ENCODE peak calls at places on chromosomes 11 and 22, in seven cellular contexts. K is IMR-90, D is H9, L is neuronal stem cell, R is mesenchymal stem cell, V is H1, H is mesendoderm. P is an unnamed sample.
A peak's percentile ranks its signal among the peaks of the same experiment; 100 is the strongest.

GRCh38 chr11:34583818-34584217 is 37.1 kb upstream of the EHF start:
- DNase-seq in K (no peak), L (no peak), H (no peak), R (no peak), V (no peak), D (no peak), P (no peak)

GRCh38 chr22:21917206-21917958 is 35.3 kb downstream of the PPM1F start:
- DNase-seq in D (no peak), K (no peak), V (no peak), L (no peak), H (peak; percentile 45), R (no peak), P (peak; percentile 3)

GRCh38 chr11:45518096-45518852 is 147.1 kb downstream of the CHST1 start:
- DNase-seq in H (peak; percentile 82), R (no peak), D (peak; percentile 90), K (no peak), V (no peak), L (peak; percentile 6), P (no peak)

GRCh38 chr22:18973264-18974031 is 37.4 kb upstream of the PRODH start:
- DNase-seq in H (no peak), K (no peak), L (no peak), R (no peak), V (no peak), D (no peak), P (no peak)

GRCh38 chr11:119085523-119085878 is 820 bp downstream of the HMBS start:
- DNase-seq in V (no peak), H (no peak), R (no peak), L (no peak), D (no peak), K (no peak), P (no peak)

GRCh38 chr11:90234977-90235376 is 12.1 kb upstream of the CHORDC1 start:
- DNase-seq in L (no peak), H (no peak), V (no peak), D (no peak), R (no peak), K (no peak), P (no peak)

GRCh38 chr11:126337472-126338241 is 17.8 kb upstream of the ST3GAL4 start:
- DNase-seq in K (no peak), H (no peak), D (no peak), V (no peak), R (no peak), L (no peak), P (no peak)

GRCh38 chr22:29715240-29715639 is 4.6 kb upstream of the CABP7 start:
- DNase-seq in V (no peak), R (no peak), L (no peak), K (no peak), D (no peak), H (no peak), P (no peak)

GRCh38 chr22:32808038-32808445 is 6.5 kb downstream of the TIMP3 start:
- DNase-seq in R (no peak), V (no peak), L (no peak), D (no peak), K (no peak), H (no peak), P (no peak)

GRCh38 chr11:76205252-76206076 is 838 bp downstream of the WNT11 start:
- DNase-seq in L (no peak), H (peak; percentile 60), K (no peak), V (no peak), R (no peak), D (no peak), P (no peak)

GRCh38 chr11:134449713-134450112 is 37.7 kb upstream of the B3GAT1 start:
- DNase-seq in K (no peak), V (peak; percentile 46), H (peak; percentile 64), D (peak; percentile 76), L (no peak), R (no peak), P (no peak)

GRCh38 chr11:69495441-69496201 is 14.2 kb downstream of the LINC01488 start:
- DNase-seq in R (no peak), H (no peak), L (no peak), D (no peak), K (no peak), V (no peak), P (no peak)

GRCh38 chr11:114368918-114369680 is 31.2 kb downstream of the C11orf71 start:
- DNase-seq in L (no peak), V (no peak), K (no peak), D (no peak), H (no peak), R (no peak), P (peak; percentile 59)

GRCh38 chr11:113329725-113330124 is 15.3 kb downstream of the TTC12 start:
- DNase-seq in K (no peak), H (no peak), V (no peak), L (no peak), D (no peak), R (no peak), P (no peak)

GRCh38 chr22:36875741-36876140 is 14.9 kb downstream of the NCF4 start:
- DNase-seq in H (no peak), L (no peak), K (no peak), R (no peak), D (no peak), V (no peak), P (no peak)

GRCh38 chr22:20751185-20751851 is 22.6 kb upstream of the SERPIND1 start:
- DNase-seq in V (no peak), L (no peak), D (peak; percentile 69), K (no peak), R (peak; percentile 1), H (peak; percentile 71), P (no peak)

GRCh38 chr11:8309862-8310261 is 46.2 kb upstream of the LMO1 start:
- DNase-seq in L (no peak), D (no peak), K (no peak), H (no peak), V (no peak), R (no peak), P (no peak)

GRCh38 chr11:117443269-117444186 is 115.9 kb downstream of the CEP164 start:
- DNase-seq in L (peak; percentile 59), V (peak; percentile 27), D (peak; percentile 86), H (peak; percentile 82), R (peak; percentile 18), K (peak; percentile 30), P (peak; percentile 74)

GRCh38 chr22:30919973-30920372 is 48.6 kb downstream of the MORC2 start:
- DNase-seq in V (no peak), K (no peak), D (no peak), R (no peak), L (no peak), H (no peak), P (no peak)

GRCh38 chr11:9656864-9657263 is 7.0 kb upstream of the SWAP70 start:
- DNase-seq in R (no peak), L (no peak), D (no peak), H (no peak), V (no peak), K (no peak), P (no peak)

GRCh38 chr11:131195801-131196517 is 174.5 kb upstream of the NTM start:
- DNase-seq in L (no peak), H (no peak), K (peak; percentile 25), R (no peak), V (no peak), D (no peak), P (no peak)

GRCh38 chr11:3088806-3089205 is 31.6 kb upstream of the CARS1 start:
- DNase-seq in H (no peak), R (no peak), K (no peak), V (no peak), L (no peak), D (no peak), P (no peak)

GRCh38 chr11:70522613-70523311 is 124.4 kb downstream of the CTTN start:
- DNase-seq in L (peak; percentile 24), D (peak; percentile 35), R (no peak), K (no peak), H (no peak), V (no peak), P (peak; percentile 41)

GRCh38 chr11:124108158-124108557 is 7.1 kb upstream of the VWA5A start:
- DNase-seq in D (peak; percentile 38), R (peak; percentile 43), H (peak; percentile 80), L (no peak), K (peak; percentile 15), V (no peak), P (peak; percentile 19)

GRCh38 chr11:60921259-60921658 is 3.0 kb upstream of the TMEM132A start:
- DNase-seq in K (no peak), L (no peak), D (no peak), R (no peak), V (no peak), H (no peak), P (no peak)
- H4K8ac ChIP-seq in K (no peak overlapping the region), L (no peak overlapping the region), D (no peak overlapping the region), R (no peak overlapping the region), V (no peak overlapping the region), H (no peak overlapping the region), P (no peak overlapping the region)

GRCh38 chr11:36432093-36432469 is 78.0 kb downstream of the TRAF6 start:
- DNase-seq in D (no peak), L (no peak), V (no peak), H (no peak), R (no peak), K (no peak), P (no peak)
- H4K8ac ChIP-seq in D (no peak overlapping the region), L (no peak overlapping the region), V (no peak overlapping the region), H (no peak overlapping the region), R (no peak overlapping the region), K (no peak overlapping the region), P (no peak overlapping the region)

DNA sequence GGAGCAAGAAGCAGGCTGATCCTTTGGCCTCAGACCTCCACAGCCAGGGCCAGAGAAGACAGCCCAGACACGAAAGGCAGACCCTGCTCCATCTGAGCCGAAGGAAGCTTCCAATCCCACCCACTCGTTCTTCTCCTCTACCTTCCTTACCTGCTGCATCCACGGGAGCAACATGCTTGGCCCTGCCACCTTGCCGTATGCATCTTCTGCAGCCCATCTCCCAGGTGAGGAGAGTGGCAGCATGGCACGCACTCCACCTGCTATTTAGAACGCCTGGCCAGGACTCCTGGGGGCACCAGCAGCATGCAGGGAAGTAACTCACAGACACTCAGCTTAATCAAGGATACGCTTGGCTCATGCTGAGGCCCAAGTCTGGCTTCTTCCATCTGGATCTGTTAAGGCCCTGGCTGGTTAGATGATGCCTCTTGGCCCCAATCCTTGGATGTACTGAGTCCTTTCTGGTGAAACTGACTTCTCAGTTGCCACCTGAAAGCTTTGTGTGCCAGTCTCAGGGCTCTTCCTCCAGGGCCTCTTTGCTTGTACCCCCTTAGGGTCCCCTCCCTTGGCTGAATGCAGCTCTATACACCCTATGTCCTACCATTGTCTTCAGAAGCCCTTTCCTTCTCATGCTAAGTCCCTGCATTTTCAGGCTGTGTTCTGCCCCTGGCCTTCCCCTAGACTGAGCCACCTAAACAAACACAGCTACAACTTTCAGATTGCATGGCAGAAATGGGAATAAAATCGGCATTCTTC is 604.9 kb downstream of the BUD13 start:
- DNase-seq in H (no peak), R (no peak), V (no peak), K (no peak), D (no peak), L (no peak), P (no peak)
- H4K8ac ChIP-seq in H (no peak overlapping the region), R (no peak overlapping the region), V (peak overlapping the region; percentile 66), K (no peak overlapping the region), D (no peak overlapping the region), L (peak overlapping the region; percentile 9), P (no peak overlapping the region)

DNA sequence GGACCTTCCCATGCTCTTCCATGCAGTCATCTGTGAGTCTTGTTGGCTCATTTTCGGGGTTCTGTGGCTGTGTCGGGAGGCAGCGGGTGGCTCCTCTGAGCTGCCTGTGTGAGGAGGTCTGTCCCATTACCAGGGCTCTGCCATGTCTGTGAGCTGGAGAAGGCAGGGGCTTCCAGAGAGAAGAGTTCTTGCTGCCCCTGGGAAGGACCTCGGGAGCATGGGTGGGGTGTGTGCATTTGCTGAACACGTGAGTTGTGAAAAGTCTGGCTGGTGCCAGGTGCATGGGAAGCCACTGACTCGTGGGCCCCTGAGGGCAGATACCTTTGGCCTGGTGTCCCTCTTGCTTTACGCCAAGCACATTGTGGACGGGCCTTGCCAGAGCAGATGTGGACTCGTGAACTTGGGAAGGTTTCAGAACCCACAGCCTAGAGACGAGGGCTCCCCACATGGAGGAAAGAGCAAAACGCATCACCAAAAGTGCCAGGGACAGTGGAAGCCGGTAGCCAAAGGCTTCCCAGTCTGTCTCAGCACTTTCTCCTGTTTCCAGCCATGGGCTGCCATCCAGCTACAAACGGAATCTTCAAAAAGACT is 1324.5 kb downstream of the BRD1 start:
- DNase-seq in K (no peak), R (no peak), V (no peak), D (no peak), H (no peak), L (no peak), P (no peak)
- H4K8ac ChIP-seq in K (no peak overlapping the region), R (no peak overlapping the region), V (no peak overlapping the region), D (no peak overlapping the region), H (no peak overlapping the region), L (no peak overlapping the region), P (no peak overlapping the region)

P was measured in trophoblast cell.